ENCODE peak calls at places on chromosomes 6 and 20, in seven cellular contexts. X, P, A, H, R, L and S are unnamed samples.

GRCh38 chr6:109304284-109305015 is 77.8 kb downstream of the CD164 start:
- DNase-seq in L (no peak), X (no peak), P (no peak), H (peak; percentile 45), R (peak; percentile 29), A (no peak), S (no peak)

GRCh38 chr20:14925286-14925685 is 587.9 kb upstream of the FLRT3 start:
- DNase-seq in L (no peak), P (no peak), R (no peak), H (no peak), A (peak; percentile 42), X (peak; percentile 43), S (no peak)

GRCh38 chr6:6674872-6675271 is 86.4 kb downstream of the LY86 start:
- DNase-seq in P (no peak), L (no peak), H (no peak), X (no peak), A (no peak), R (no peak), S (no peak)

GRCh38 chr6:160792711-160793110 is 90.7 kb downstream of the PLG start:
- DNase-seq in R (no peak), H (peak; percentile 45), P (no peak), L (no peak), A (no peak), X (no peak), S (no peak)

GRCh38 chr20:3732327-3733118 is at the start of gene HSPA12B:
- DNase-seq in A (no peak), X (no peak), L (no peak), P (no peak), R (no peak), H (no peak), S (no peak)

GRCh38 chr20:53890434-53891305 is 179.7 kb downstream of the BCAS1 start:
- DNase-seq in A (no peak), X (no peak), R (no peak), H (peak; percentile 61), L (no peak), P (no peak), S (no peak)

GRCh38 chr20:1935696-1936366 is 40.6 kb downstream of the SIRPA start:
- DNase-seq in P (no peak), A (no peak), X (no peak), H (no peak), L (peak; percentile 82), R (no peak), S (no peak)

GRCh38 chr6:57423468-57423867 is 106.0 kb downstream of the PRIM2 start:
- DNase-seq in A (no peak), R (no peak), L (no peak), X (no peak), H (no peak), P (no peak), S (no peak)

GRCh38 chr6:83057705-83058321 is 7.8 kb downstream of the UBE3D start:
- DNase-seq in X (no peak), H (peak; percentile 54), L (peak; percentile 62), P (no peak), R (peak; percentile 78), A (peak; percentile 46), S (no peak)

GRCh38 chr6:50817638-50817950 is 1.1 kb upstream of the TFAP2B start:
- DNase-seq in A (no peak), R (no peak), L (no peak), X (no peak), P (no peak), H (no peak), S (no peak)

GRCh38 chr20:17669306-17669931 is 12.6 kb downstream of the RRBP1 start:
- DNase-seq in L (no peak), A (no peak), P (no peak), H (no peak), R (no peak), X (no peak), S (no peak)

GRCh38 chr20:4555188-4555893 is 166.4 kb upstream of the PRND start:
- DNase-seq in X (peak; percentile 74), A (peak; percentile 88), R (no peak), L (no peak), H (peak; percentile 63), P (no peak), S (no peak)

GRCh38 chr6:75201901-75202672 is 3.8 kb downstream of the COL12A1 start:
- DNase-seq in H (peak; percentile 39), X (no peak), R (peak; percentile 16), L (no peak), A (no peak), P (peak; percentile 49), S (no peak)

GRCh38 chr6:167904791-167905190 is 78.1 kb downstream of the AFDN start:
- DNase-seq in A (no peak), P (no peak), X (no peak), L (no peak), H (no peak), R (no peak), S (no peak)

GRCh38 chr20:9886227-9886626 is 47.4 kb upstream of the PAK5 start:
- DNase-seq in X (peak; percentile 29), A (peak; percentile 26), L (no peak), H (peak; percentile 17), P (no peak), R (no peak), S (no peak)

GRCh38 chr20:56657879-56658278 is 28.8 kb downstream of the TFAP2C start:
- DNase-seq in R (no peak), H (no peak), P (no peak), X (no peak), L (no peak), A (no peak), S (no peak)

GRCh38 chr6:14243617-14244016 is 126.0 kb downstream of the CD83 start:
- DNase-seq in R (no peak), L (no peak), P (no peak), X (no peak), H (no peak), A (no peak), S (no peak)

GRCh38 chr6:10585232-10585887 is 64.2 kb downstream of the GCNT2 start:
- DNase-seq in P (no peak), H (peak; percentile 21), X (no peak), A (no peak), R (no peak), L (no peak), S (peak; percentile 41)

GRCh38 chr6:114874384-114874783 is 531.6 kb upstream of the HS3ST5 start:
- DNase-seq in H (no peak), X (no peak), L (no peak), R (no peak), A (no peak), P (no peak), S (no peak)

GRCh38 chr6:159716247-159717086 is 10.8 kb upstream of the WTAP start:
- DNase-seq in R (no peak), H (peak; percentile 87), L (no peak), X (peak; percentile 90), A (peak; percentile 95), P (peak; percentile 59), S (no peak)

GRCh38 chr6:56359201-56359899 is 112.0 kb upstream of the COL21A1 start:
- DNase-seq in R (peak; percentile 46), P (peak; percentile 70), H (peak; percentile 71), A (peak; percentile 52), L (peak; percentile 59), X (no peak), S (peak; percentile 70)

GRCh38 chr6:34234667-34235604 is 1.7 kb upstream of the HMGA1 start:
- DNase-seq in A (no peak), R (no peak), P (no peak), X (no peak), H (no peak), L (no peak), S (no peak)

GRCh38 chr6:56400273-56400672 is 152.9 kb upstream of the COL21A1 start:
- DNase-seq in R (no peak), P (no peak), X (no peak), H (no peak), A (no peak), L (no peak), S (no peak)

GRCh38 chr6:52125572-52125971 is 38.2 kb upstream of the PKHD1 start:
- DNase-seq in A (no peak), R (no peak), H (no peak), L (no peak), P (no peak), X (no peak), S (no peak)

GRCh38 chr6:123094768-123095167 is 98.7 kb downstream of the CLVS2 start:
- DNase-seq in L (no peak), X (no peak), R (no peak), P (no peak), A (no peak), H (no peak), S (no peak)

GRCh38 chr20:43916875-43917371 is 2.3 kb downstream of the TOX2 start:
- DNase-seq in P (no peak), X (no peak), H (no peak), L (no peak), A (no peak), R (no peak), S (no peak)

GRCh38 chr6:75418233-75418632 is 75.4 kb downstream of the FILIP1 start:
- DNase-seq in H (peak; percentile 27), R (peak; percentile 63), A (peak; percentile 67), X (peak; percentile 34), L (no peak), P (no peak), S (no peak)

GRCh38 chr6:164109770-164110140 is 695.2 kb downstream of the QKI start:
- DNase-seq in L (no peak), P (no peak), R (no peak), A (no peak), X (no peak), H (peak; percentile 48), S (no peak)

GRCh38 chr6:43972179-43972914 is 154.9 kb downstream of the MRPL14 start:
- DNase-seq in H (peak; percentile 54), P (peak; percentile 50), L (no peak), R (no peak), A (no peak), X (no peak), S (peak; percentile 23)